ENCODE peak calls at places on chromosomes 1 and 21, in ten cellular contexts. Y is iris pigment epithelial cell; H is activated T-cell treated with anti-CD3 and anti-CD28 coated beads, Interleukin-2, amount 50 U/mL, for 24 hours; D is kidney epithelial cell; N is progenitor cell of endocrine pancreas; J is activated naive CD4-positive, alpha-beta T cell treated with anti-CD3 and anti-CD28 coated beads, Interleukin-2, amount 50 U/mL, for 16 hours; S is NCI-H748 treated with DMSO at 0.1 percent for 48 hours; L is left cardiac atrium; B is H54; C is stimulated activated CD4-positive, alpha-beta T cell treated with anti-CD3 and anti-CD28 coated beads, Interleukin-15, amount 100 ng/mL, for 24 hours. A is an unnamed sample.

GRCh38 chr1:85230305-85230977 is 29.0 kb downstream of the C1orf52 start:
- DNase-seq in J (no peak), S (no peak), N (no peak), Y (no peak), L (no peak), B (no peak), H (no peak), C (no peak), D (no peak), A (peak; percentile 67)

GRCh38 chr1:95006681-95007080 is 66.1 kb downstream of the ALG14 start:
- DNase-seq in S (no peak), C (no peak), H (no peak), N (no peak), D (no peak), Y (peak; percentile 82), B (no peak), L (no peak), J (no peak), A (no peak)

GRCh38 chr1:206635983-206636354 is 633 bp downstream of the DYRK3 start:
- DNase-seq in B (no peak), S (peak; percentile 20), L (no peak), N (no peak), D (no peak), C (peak; percentile 15), H (no peak), Y (peak; percentile 17), J (no peak), A (no peak)

GRCh38 chr1:2987773-2988172 is 33.5 kb upstream of the ACTRT2 start:
- DNase-seq in S (no peak), H (peak; percentile 5), B (no peak), J (no peak), L (no peak), N (no peak), Y (no peak), C (no peak), D (no peak), A (no peak)

GRCh38 chr1:18511469-18511997 is 30.8 kb downstream of the KLHDC7A start:
- DNase-seq in Y (no peak), D (no peak), H (no peak), C (no peak), S (peak; percentile 2), L (no peak), J (no peak), B (no peak), N (no peak), A (no peak)

GRCh38 chr1:23779826-23780371 is 1.7 kb downstream of the PITHD1 start:
- DNase-seq in J (no peak), L (no peak), C (no peak), S (no peak), D (no peak), H (no peak), N (no peak), Y (peak; percentile 76), B (no peak), A (no peak)

GRCh38 chr21:41973861-41974751 is 20.3 kb upstream of the C2CD2 start:
- DNase-seq in B (no peak), H (peak; percentile 50), Y (no peak), N (no peak), C (peak; percentile 27), J (no peak), D (no peak), L (peak; percentile 48), S (no peak), A (peak; percentile 64)

GRCh38 chr1:63423649-63424048 is 56.2 kb downstream of the ALG6 start:
- DNase-seq in N (no peak), J (no peak), C (no peak), L (no peak), S (no peak), D (no peak), H (no peak), B (no peak), Y (no peak), A (no peak)

GRCh38 chr21:37253991-37254390 is 13.1 kb downstream of the VPS26C start:
- DNase-seq in B (no peak), L (no peak), J (no peak), N (no peak), Y (no peak), S (no peak), D (no peak), C (no peak), H (no peak), A (no peak)

GRCh38 chr21:45434645-45435217 is 29.8 kb downstream of the COL18A1 start:
- DNase-seq in Y (no peak), C (no peak), S (no peak), H (no peak), D (no peak), B (no peak), N (no peak), J (no peak), L (no peak), A (no peak)

GRCh38 chr21:14403681-14404318 is 20.9 kb upstream of the HSPA13 start:
- DNase-seq in B (peak; percentile 6), D (no peak), S (peak; percentile 15), C (no peak), N (no peak), Y (peak; percentile 42), J (no peak), H (no peak), L (no peak), A (no peak)

GRCh38 chr1:206495011-206495461 is 12.3 kb upstream of the RASSF5 start:
- DNase-seq in L (no peak), D (no peak), J (no peak), N (no peak), S (no peak), C (no peak), H (no peak), B (no peak), Y (no peak), A (no peak)

GRCh38 chr1:119374208-119374877 is 5.8 kb downstream of the HAO2 start:
- DNase-seq in B (no peak), N (no peak), D (no peak), H (no peak), Y (peak; percentile 21), S (no peak), J (no peak), C (peak; percentile 2), L (no peak), A (no peak)

GRCh38 chr1:60171793-60172192 is 98.2 kb upstream of the C1orf87 start:
- DNase-seq in N (no peak), L (no peak), D (no peak), H (no peak), Y (peak; percentile 94), S (no peak), B (no peak), C (no peak), J (no peak), A (no peak)

GRCh38 chr1:152796421-152796820 is at the start of gene LCE1D:
- DNase-seq in C (no peak), Y (no peak), D (no peak), L (no peak), S (no peak), H (no peak), B (no peak), N (no peak), J (no peak), A (no peak)

GRCh38 chr1:156476501-156477298 is 23.9 kb downstream of the MEF2D start:
- DNase-seq in N (no peak), L (peak; percentile 57), H (no peak), B (peak; percentile 90), C (peak; percentile 65), J (no peak), D (no peak), Y (peak; percentile 83), S (no peak), A (peak; percentile 50)

A was measured in ELF-1.